ENCODE peak calls at places on chromosomes 16 and 17, in five cellular contexts. B is adrenal gland, N is SJCRH30, G is thoracic aorta, P is body of pancreas. U is an unnamed sample. For H3K4me1, the result is how much of the 10 kb centered on the place peaks cover.

GRCh38 chr16:8885674-8886592 is 3.8 kb downstream of the LITAFD start:
- DNase-seq in B (peak), N (peak), G (no peak), P (peak), U (peak)

GRCh38 chr16:88452485-88453216 is 429 bp upstream of the ZFPM1 start:
- DNase-seq in B (peak), N (peak), G (peak), P (peak), U (peak)

GRCh38 chr17:83062818-83063671 is 16.4 kb upstream of the METRNL start:
- DNase-seq in B (peak), N (no peak), G (peak), P (no peak), U (peak)

GRCh38 chr16:78122774-78123315 is 23.4 kb downstream of the WWOX start:
- DNase-seq in B (peak), N (peak), G (no peak), P (peak), U (peak)

GRCh38 chr16:592518-593306 is 2.8 kb downstream of the RAB40C start:
- DNase-seq in B (peak), N (no peak), G (no peak), P (peak), U (no peak)

GRCh38 chr17:76239538-76240274 is 587 bp downstream of the RNF157 start:
- DNase-seq in B (no peak), N (no peak), G (no peak), P (no peak), U (no peak)

GRCh38 chr17:81298325-81298990 is 3.4 kb upstream of the SLC38A10 start:
- DNase-seq in B (no peak), N (no peak), G (no peak), P (no peak), U (no peak)

GRCh38 chr16:11173426-11173825 is 82.6 kb downstream of the SOCS1 start:
- DNase-seq in B (no peak), N (no peak), G (no peak), P (no peak), U (no peak)

GRCh38 chr16:26169451-26169850 is 477.7 kb downstream of the HS3ST4 start:
- DNase-seq in B (no peak), N (no peak), G (no peak), P (no peak), U (no peak)

GRCh38 chr17:8153550-8153956 is 1.3 kb upstream of the PER1 start:
- DNase-seq in B (peak), N (peak), G (peak), P (peak), U (peak)

GRCh38 chr16:69513180-69513966 is 52.4 kb upstream of the NFAT5 start:
- DNase-seq in B (no peak), N (no peak), G (no peak), P (no peak), U (no peak)

GRCh38 chr16:27273670-27274522 is 5.3 kb upstream of the NSMCE1 start:
- DNase-seq in B (no peak), N (no peak), G (no peak), P (no peak), U (no peak)

GRCh38 chr17:64118452-64118979 is 11.4 kb downstream of the ERN1 start:
- DNase-seq in B (peak), N (peak), G (peak), P (peak), U (no peak)
- H3K4me1 ChIP-seq in B (half or more), N (under half), G (under half), P (half or more), U (under half)

DNA sequence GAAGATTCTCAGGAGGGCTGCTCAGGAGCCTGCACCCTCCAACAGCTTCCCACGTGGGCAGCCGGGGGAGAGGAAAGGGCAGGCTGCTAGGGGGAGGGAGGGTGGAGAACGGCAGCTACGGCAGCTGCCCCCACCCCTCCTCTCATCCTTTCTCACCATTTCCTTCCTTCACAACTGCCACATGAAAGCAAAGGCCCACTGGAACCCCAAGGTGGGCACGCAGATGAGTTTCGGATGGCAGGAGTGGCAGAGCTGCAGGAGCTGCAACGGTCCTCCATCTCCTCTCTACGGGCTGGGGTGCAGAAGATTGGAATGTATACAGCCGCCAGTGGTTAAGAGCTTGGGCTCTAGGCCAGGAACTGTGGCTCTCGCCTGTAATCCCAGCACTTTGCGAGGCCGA is 77.7 kb downstream of the GAS7 start:
- DNase-seq in B (no peak), N (no peak), G (no peak), P (no peak), U (no peak)
- H3K4me1 ChIP-seq in B (under half), N (under half), G (under half), P (under half), U (under half)

GRCh38 chr17:29278692-29279091 is 15.3 kb downstream of the NUFIP2 start:
- DNase-seq in B (no peak), N (no peak), G (no peak), P (no peak), U (no peak)
- H3K4me1 ChIP-seq in B (half or more), N (under half), G (under half), P (half or more), U (under half)

GRCh38 chr16:47018223-47018891 is 44.9 kb upstream of the DNAJA2 start:
- DNase-seq in B (peak), N (peak), G (no peak), P (peak), U (no peak)
- H3K4me1 ChIP-seq in B (under half), N (under half), G (under half), P (under half), U (under half)

GRCh38 chr17:59368218-59368857 is 36.9 kb downstream of the YPEL2 start:
- DNase-seq in B (no peak), N (no peak), G (no peak), P (no peak), U (peak)
- H3K4me1 ChIP-seq in B (half or more), N (half or more), G (half or more), P (half or more), U (half or more)